ENCODE peak calls at places on chromosomes 11 and 22, in eight cellular contexts. I is spleen, T is esophagus muscularis mucosa, K is gastrocnemius medialis, Z is transverse colon, A is Peyer's patch, F is body of pancreas, O is GM12891. D is an unnamed sample.

GRCh38 chr11:1194977-1195689 is 27.7 kb upstream of the MUC5B start:
- DNase-seq in I (peak; percentile 67), T (no peak), K (no peak), A (peak; percentile 42), O (no peak), F (peak; percentile 11), Z (peak; percentile 4), D (no peak)

GRCh38 chr11:69840371-69841169 is 21.4 kb upstream of the FGF3 start:
- DNase-seq in K (no peak), A (peak; percentile 37), I (peak; percentile 56), F (peak; percentile 39), O (no peak), T (no peak), Z (no peak), D (no peak)

GRCh38 chr22:43734370-43735005 is 77.6 kb downstream of the EFCAB6 start:
- DNase-seq in I (no peak), F (no peak), K (no peak), Z (no peak), T (peak; percentile 24), O (no peak), A (no peak), D (no peak)

GRCh38 chr11:8566613-8567210 is 27.3 kb downstream of the STK33 start:
- DNase-seq in O (no peak), A (no peak), F (no peak), T (no peak), I (no peak), Z (peak; percentile 12), K (no peak), D (no peak)

GRCh38 chr22:41957941-41958556 is 6.1 kb downstream of the SMIM45 start:
- DNase-seq in A (no peak), K (no peak), Z (no peak), T (no peak), I (no peak), O (no peak), F (no peak), D (no peak)

GRCh38 chr11:9090488-9091043 is 833 bp downstream of the SCUBE2 start:
- DNase-seq in O (no peak), K (no peak), Z (no peak), T (peak; percentile 68), I (no peak), A (no peak), F (no peak), D (no peak)

GRCh38 chr11:34654491-34655334 is 33.8 kb downstream of the EHF start:
- DNase-seq in I (no peak), A (no peak), Z (no peak), T (no peak), K (peak; percentile 97), O (no peak), F (peak; percentile 71), D (no peak)

GRCh38 chr11:126669416-126669815 is 313.9 kb downstream of the ST3GAL4 start:
- DNase-seq in O (no peak), T (no peak), A (no peak), Z (no peak), K (no peak), F (no peak), I (no peak), D (no peak)

GRCh38 chr11:131833371-131833770 is 463.0 kb downstream of the NTM start:
- DNase-seq in O (no peak), T (no peak), A (no peak), K (no peak), I (no peak), F (no peak), Z (no peak), D (no peak)

GRCh38 chr11:102144357-102145342 is 34.4 kb downstream of the YAP1 start:
- DNase-seq in T (no peak), F (no peak), I (no peak), Z (peak; percentile 15), A (peak; percentile 50), K (peak; percentile 76), O (no peak), D (no peak)

GRCh38 chr11:9990221-9990973 is 303.6 kb downstream of the SBF2 start:
- DNase-seq in K (no peak), I (no peak), T (no peak), O (no peak), A (no peak), Z (no peak), F (no peak), D (no peak)

DNA sequence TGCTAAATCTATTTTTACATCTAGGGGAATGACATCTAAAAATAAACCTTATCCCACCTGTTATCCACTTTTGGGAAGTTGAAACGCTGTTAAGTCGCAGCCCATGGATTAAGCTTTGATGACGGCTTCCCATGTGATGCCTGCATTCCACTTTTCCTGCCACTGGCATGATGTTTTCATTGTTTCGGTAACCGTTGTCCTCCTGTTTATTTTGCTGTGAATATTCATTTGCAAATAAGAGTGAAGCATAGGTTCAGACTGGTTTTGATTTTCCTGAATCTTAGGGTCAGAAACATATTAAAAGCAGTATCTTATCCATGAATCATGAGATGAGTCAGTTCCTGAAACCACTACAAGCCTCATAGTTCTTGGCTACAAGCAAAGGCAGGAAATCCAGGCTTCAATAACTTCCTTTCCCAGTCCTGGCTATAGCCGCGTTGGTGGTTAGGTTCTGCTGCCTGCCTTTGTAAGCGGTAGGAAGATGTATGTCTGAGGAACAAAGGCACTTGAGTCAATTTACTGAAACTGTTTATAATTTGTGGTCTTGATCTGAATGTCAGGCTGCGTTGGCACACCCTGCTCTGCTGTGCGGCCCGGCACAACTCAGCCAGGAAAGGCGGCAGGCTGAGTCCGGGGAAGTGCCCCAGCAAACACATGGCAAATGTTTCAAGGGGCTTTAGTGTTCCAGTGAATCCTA is 19.4 kb downstream of the TEAD1 start:
- DNase-seq in I (no peak), A (peak; percentile 56), F (peak; percentile 38), T (no peak), Z (peak; percentile 54), K (peak; percentile 62), O (no peak), D (no peak)
- TF ChIP-seq POLR2A in I (no peak), A (no peak), F (no peak), T (no peak), Z (no peak), K (peak; percentile 66), O (no peak), D (no peak)

GRCh38 chr11:65853249-65853979 is 4.6 kb downstream of the CFL1 start:
- DNase-seq in F (no peak), O (no peak), I (no peak), Z (peak; percentile 18), T (no peak), A (no peak), K (no peak), D (no peak)
- TF ChIP-seq POLR2A in F (no peak), O (no peak), I (no peak), Z (no peak), T (no peak), A (no peak), K (no peak), D (no peak)

GRCh38 chr11:47551086-47551485 is 1.8 kb downstream of the CELF1 start:
- DNase-seq in K (no peak), I (no peak), Z (no peak), F (no peak), A (no peak), O (no peak), T (no peak), D (no peak)

GRCh38 chr11:47552086-47552580 is 799 bp downstream of the CELF1 start:
- DNase-seq in A (no peak), O (no peak), I (no peak), K (peak; percentile 44), Z (no peak), T (no peak), F (no peak), D (no peak)

GRCh38 chr11:47550288-47551052 is 2.5 kb downstream of the CELF1 start:
- DNase-seq in O (no peak), Z (no peak), I (peak; percentile 64), K (peak; percentile 45), F (no peak), A (no peak), T (no peak), D (no peak)

GRCh38 chr11:47553417-47553746 is 450 bp upstream of the CELF1 start:
- DNase-seq in I (no peak), Z (no peak), O (no peak), K (no peak), A (no peak), F (no peak), T (no peak), D (no peak)

GRCh38 chr11:47552581-47553416 is at the start of gene CELF1:
- DNase-seq in Z (peak; percentile 93), I (peak; percentile 99), T (peak; percentile 98), K (peak; percentile 90), A (peak; percentile 96), F (peak; percentile 91), O (peak; percentile 83), D (peak; percentile 80)
- TF ChIP-seq POLR2A in Z (peak; percentile 46), I (peak; percentile 46), T (peak; percentile 69), K (peak; percentile 92), A (peak; percentile 26), F (peak; percentile 32), O (no peak), D (peak; percentile 75)

GRCh38 chr11:93542753-93543246 is 391 bp downstream of the SMCO4 start:
- DNase-seq in O (peak; percentile 43), A (no peak), Z (peak; percentile 55), F (no peak), T (no peak), K (no peak), I (peak; percentile 89), D (no peak)
- TF ChIP-seq POLR2A in O (no peak), A (no peak), Z (no peak), F (no peak), T (no peak), K (no peak), I (no peak), D (no peak)

GRCh38 chr11:78139422-78140391 is at the start of gene ALG8:
- DNase-seq in F (peak; percentile 96), I (peak; percentile 99), A (peak; percentile 98), K (peak; percentile 94), O (peak; percentile 91), T (peak; percentile 97), Z (peak; percentile 97), D (peak; percentile 99)
- TF ChIP-seq POLR2A in F (peak; percentile 51), I (peak; percentile 63), A (peak; percentile 16), K (peak; percentile 34), O (peak; percentile 91), T (no peak), Z (peak; percentile 71), D (peak; percentile 89)

GRCh38 chr11:111413849-111414248 is 34.8 kb upstream of the POU2AF1 start:
- DNase-seq in K (no peak), I (no peak), T (no peak), A (no peak), O (no peak), Z (no peak), F (no peak), D (no peak)
- TF ChIP-seq POLR2A in K (no peak), I (no peak), T (no peak), A (no peak), O (no peak), Z (no peak), F (no peak), D (no peak)

DNA sequence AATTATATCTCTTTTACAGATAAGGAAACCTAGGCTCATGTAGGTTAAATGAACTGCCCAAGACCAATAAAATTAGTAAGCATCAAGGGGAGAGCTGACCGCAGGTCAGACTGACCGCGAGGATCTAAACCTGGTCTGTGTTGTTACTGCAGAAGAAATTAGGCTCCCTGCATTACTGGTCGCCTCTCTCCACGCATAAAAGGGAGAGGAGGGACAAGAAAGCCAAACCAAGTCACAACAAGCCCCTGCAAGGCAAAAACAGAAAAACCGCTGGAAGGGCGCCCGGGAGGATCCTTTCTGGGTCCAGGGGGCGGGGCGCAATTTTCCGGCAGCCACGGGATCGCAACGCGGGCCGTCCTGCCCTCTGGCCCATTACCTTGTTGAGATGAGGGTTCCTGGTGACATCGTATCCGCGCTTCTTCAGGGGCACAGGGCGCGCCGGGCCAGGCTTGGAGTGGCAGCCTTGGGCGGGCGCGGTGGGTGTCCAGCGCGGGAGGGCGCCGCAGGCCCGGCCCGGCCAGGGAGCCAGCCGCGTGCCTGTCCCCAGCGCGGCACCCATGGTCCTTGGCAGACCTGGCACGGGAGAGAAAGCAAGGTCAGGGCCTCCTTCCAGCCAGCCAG is 920 bp downstream of the ME3 start:
- DNase-seq in Z (peak; percentile 82), T (peak; percentile 95), K (peak; percentile 67), F (peak; percentile 65), I (peak; percentile 79), A (peak; percentile 71), O (no peak), D (no peak)
- TF ChIP-seq POLR2A in Z (no peak), T (no peak), K (no peak), F (no peak), I (peak; percentile 32), A (peak; percentile 21), O (no peak), D (no peak)